ENCODE peak calls at places on chromosomes 11 and 22, in five cellular contexts. One of them, this sample, is unnamed.

GRCh38 chr22:35386670-35387288 is 5.9 kb downstream of the HMOX1 start:
- DNase-seq in A549: no peak
- DNase-seq in K562: no peak
- DNase-seq in HepG2: no peak
- DNase-seq in GM12878: no peak
- DNase-seq in this sample: no peak

GRCh38 chr22:36461665-36462474 is 19.6 kb downstream of the TXN2 start:
- DNase-seq in A549: peak; percentile 90
- DNase-seq in K562: no peak
- DNase-seq in HepG2: peak; percentile 63
- DNase-seq in GM12878: no peak
- DNase-seq in this sample: peak; percentile 73

GRCh38 chr11:71212871-71213559 is 39.4 kb downstream of the SHANK2 start:
- DNase-seq in A549: no peak
- DNase-seq in K562: no peak
- DNase-seq in HepG2: no peak
- DNase-seq in GM12878: no peak
- DNase-seq in this sample: no peak

GRCh38 chr11:128908391-128909246 is 17.5 kb downstream of the KCNJ5 start:
- DNase-seq in A549: peak; percentile 12
- DNase-seq in K562: no peak
- DNase-seq in HepG2: no peak
- DNase-seq in GM12878: no peak
- DNase-seq in this sample: no peak

GRCh38 chr11:11909727-11910126 is 68.0 kb downstream of the USP47 start:
- DNase-seq in A549: no peak
- DNase-seq in K562: no peak
- DNase-seq in HepG2: no peak
- DNase-seq in GM12878: no peak
- DNase-seq in this sample: no peak

GRCh38 chr11:122882809-122883681 is 486 bp downstream of the JHY start:
- DNase-seq in A549: peak; percentile 67
- DNase-seq in K562: peak; percentile 8
- DNase-seq in HepG2: peak; percentile 7
- DNase-seq in GM12878: no peak
- DNase-seq in this sample: peak; percentile 77

GRCh38 chr11:118888398-118888797 is 4.7 kb downstream of the CXCR5 start:
- DNase-seq in A549: no peak
- DNase-seq in K562: no peak
- DNase-seq in HepG2: no peak
- DNase-seq in GM12878: no peak
- DNase-seq in this sample: no peak

GRCh38 chr11:70087446-70088167 is 9.5 kb downstream of the ANO1 start:
- DNase-seq in A549: no peak
- DNase-seq in K562: peak; percentile 31
- DNase-seq in HepG2: no peak
- DNase-seq in GM12878: no peak
- DNase-seq in this sample: peak; percentile 81

GRCh38 chr11:85810871-85811611 is at the start of gene SYTL2:
- DNase-seq in A549: peak; percentile 58
- DNase-seq in K562: peak; percentile 85
- DNase-seq in HepG2: peak; percentile 6
- DNase-seq in GM12878: no peak
- DNase-seq in this sample: peak; percentile 86

GRCh38 chr11:125592305-125593112 is at the start of gene STT3A:
- DNase-seq in A549: peak; percentile 99
- DNase-seq in K562: peak; percentile 96
- DNase-seq in HepG2: peak; percentile 99
- DNase-seq in GM12878: peak; percentile 100
- DNase-seq in this sample: peak; percentile 100

GRCh38 chr22:47294222-47294532 is 531.7 kb downstream of the TBC1D22A start:
- DNase-seq in A549: peak; percentile 52
- DNase-seq in K562: no peak
- DNase-seq in HepG2: no peak
- DNase-seq in GM12878: no peak
- DNase-seq in this sample: no peak

GRCh38 chr11:720642-721346 is 14.8 kb downstream of the EPS8L2 start:
- DNase-seq in A549: no peak
- DNase-seq in K562: peak; percentile 83
- DNase-seq in HepG2: no peak
- DNase-seq in GM12878: no peak
- DNase-seq in this sample: peak; percentile 91

GRCh38 chr11:34476853-34477252 is 36.7 kb downstream of the ELF5 start:
- DNase-seq in A549: no peak
- DNase-seq in K562: no peak
- DNase-seq in HepG2: no peak
- DNase-seq in GM12878: no peak
- DNase-seq in this sample: no peak

GRCh38 chr11:84886344-84886743 is 740.8 kb downstream of the DLG2 start:
- DNase-seq in A549: no peak
- DNase-seq in K562: no peak
- DNase-seq in HepG2: no peak
- DNase-seq in GM12878: no peak
- DNase-seq in this sample: no peak

GRCh38 chr11:32454993-32455392 is 19.7 kb upstream of the WT1 start:
- DNase-seq in A549: no peak
- DNase-seq in K562: no peak
- DNase-seq in HepG2: no peak
- DNase-seq in GM12878: no peak
- DNase-seq in this sample: no peak

GRCh38 chr11:62853279-62853965 is 14.0 kb upstream of the WDR74 start:
- DNase-seq in A549: no peak
- DNase-seq in K562: no peak
- DNase-seq in HepG2: no peak
- DNase-seq in GM12878: no peak
- DNase-seq in this sample: no peak

GRCh38 chr11:32334822-32335221 is 100.5 kb downstream of the WT1 start:
- DNase-seq in A549: peak; percentile 80
- DNase-seq in K562: peak; percentile 44
- DNase-seq in HepG2: peak; percentile 45
- DNase-seq in GM12878: no peak
- DNase-seq in this sample: peak; percentile 73

GRCh38 chr11:30424851-30425250 is 101.9 kb downstream of the ARL14EP start:
- DNase-seq in A549: no peak
- DNase-seq in K562: no peak
- DNase-seq in HepG2: no peak
- DNase-seq in GM12878: no peak
- DNase-seq in this sample: no peak

GRCh38 chr11:19723572-19724342 is 11.1 kb downstream of the NAV2 start:
- DNase-seq in A549: no peak
- DNase-seq in K562: no peak
- DNase-seq in HepG2: peak; percentile 12
- DNase-seq in GM12878: no peak
- DNase-seq in this sample: no peak

GRCh38 chr11:119422505-119423416 is at the start of gene THY1:
- DNase-seq in A549: no peak
- DNase-seq in K562: no peak
- DNase-seq in HepG2: no peak
- DNase-seq in GM12878: no peak
- DNase-seq in this sample: peak; percentile 88

DNA sequence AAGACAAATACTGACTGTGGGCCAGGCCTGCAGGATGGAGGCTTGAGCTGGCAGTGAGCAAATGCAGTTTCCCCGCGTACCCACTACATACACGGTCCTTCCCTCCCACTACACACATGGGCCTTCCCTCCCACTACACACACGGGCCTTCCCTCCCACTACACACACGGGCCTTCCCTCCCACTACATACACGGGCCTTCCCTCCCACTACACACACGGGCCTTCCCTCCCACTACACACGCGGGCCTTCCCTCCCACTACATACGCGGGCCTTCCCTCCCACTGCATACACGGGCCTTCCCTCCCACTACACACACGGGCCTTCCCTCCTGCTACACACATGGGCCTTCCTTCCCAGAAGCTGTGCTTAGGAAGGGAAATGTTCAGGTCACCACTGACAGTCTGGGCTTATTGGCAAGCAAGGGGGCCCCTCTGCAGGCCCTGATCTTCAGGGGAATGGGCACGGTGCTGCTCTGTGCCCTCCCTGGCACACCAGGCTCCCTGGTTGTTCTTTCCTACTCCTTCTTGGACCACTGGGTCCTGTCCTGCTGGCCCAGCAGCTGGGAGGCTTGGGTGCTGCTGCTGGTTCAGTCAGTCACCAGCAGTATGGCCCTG is 10.7 kb downstream of the DNAL4 start:
- DNase-seq in A549: no peak
- DNase-seq in K562: no peak
- DNase-seq in HepG2: no peak
- DNase-seq in GM12878: no peak
- DNase-seq in this sample: no peak
- H3K27ac ChIP-seq in A549: no peak overlapping the region
- H3K27ac ChIP-seq in K562: peak overlapping the region; percentile 68
- H3K27ac ChIP-seq in HepG2: no peak overlapping the region
- H3K27ac ChIP-seq in GM12878: no peak overlapping the region
- H3K27ac ChIP-seq in this sample: no peak overlapping the region

GRCh38 chr11:61709572-61709971 is 29.4 kb downstream of the DAGLA start:
- DNase-seq in A549: no peak
- DNase-seq in K562: no peak
- DNase-seq in HepG2: no peak
- DNase-seq in GM12878: no peak
- DNase-seq in this sample: no peak
- H3K4me1 ChIP-seq in A549: no peaks in the 10 kb centered on the region
- H3K4me1 ChIP-seq in K562: no peaks in the 10 kb centered on the region
- H3K4me1 ChIP-seq in HepG2: no peaks in the 10 kb centered on the region
- H3K4me1 ChIP-seq in GM12878: no peaks in the 10 kb centered on the region
- H3K4me1 ChIP-seq in this sample: no peaks in the 10 kb centered on the region

GRCh38 chr22:50371101-50371648 is 28.0 kb downstream of the PPP6R2 start:
- DNase-seq in A549: no peak
- DNase-seq in K562: no peak
- DNase-seq in HepG2: no peak
- DNase-seq in GM12878: no peak
- DNase-seq in this sample: no peak
- TF ChIP-seq JUNB in A549: no peak
- TF ChIP-seq JUNB in K562: no peak
- TF ChIP-seq JUNB in HepG2: no peak
- TF ChIP-seq JUNB in GM12878: no peak
- TF ChIP-seq JUNB in this sample: no peak

GRCh38 chr11:64051297-64051696 is 15.6 kb downstream of the FLRT1 start:
- DNase-seq in A549: no peak
- DNase-seq in K562: no peak
- DNase-seq in HepG2: no peak
- DNase-seq in GM12878: no peak
- DNase-seq in this sample: no peak

GRCh38 chr11:64055077-64055476 is 19.3 kb downstream of the FLRT1 start:
- DNase-seq in A549: no peak
- DNase-seq in K562: no peak
- DNase-seq in HepG2: no peak
- DNase-seq in GM12878: no peak
- DNase-seq in this sample: no peak

GRCh38 chr11:64052436-64052835 is 16.7 kb downstream of the FLRT1 start:
- DNase-seq in A549: no peak
- DNase-seq in K562: no peak
- DNase-seq in HepG2: no peak
- DNase-seq in GM12878: no peak
- DNase-seq in this sample: no peak

GRCh38 chr11:64053699-64054098 is 18.0 kb downstream of the FLRT1 start:
- DNase-seq in A549: no peak
- DNase-seq in K562: no peak
- DNase-seq in HepG2: no peak
- DNase-seq in GM12878: no peak
- DNase-seq in this sample: peak; percentile 82

DNA sequence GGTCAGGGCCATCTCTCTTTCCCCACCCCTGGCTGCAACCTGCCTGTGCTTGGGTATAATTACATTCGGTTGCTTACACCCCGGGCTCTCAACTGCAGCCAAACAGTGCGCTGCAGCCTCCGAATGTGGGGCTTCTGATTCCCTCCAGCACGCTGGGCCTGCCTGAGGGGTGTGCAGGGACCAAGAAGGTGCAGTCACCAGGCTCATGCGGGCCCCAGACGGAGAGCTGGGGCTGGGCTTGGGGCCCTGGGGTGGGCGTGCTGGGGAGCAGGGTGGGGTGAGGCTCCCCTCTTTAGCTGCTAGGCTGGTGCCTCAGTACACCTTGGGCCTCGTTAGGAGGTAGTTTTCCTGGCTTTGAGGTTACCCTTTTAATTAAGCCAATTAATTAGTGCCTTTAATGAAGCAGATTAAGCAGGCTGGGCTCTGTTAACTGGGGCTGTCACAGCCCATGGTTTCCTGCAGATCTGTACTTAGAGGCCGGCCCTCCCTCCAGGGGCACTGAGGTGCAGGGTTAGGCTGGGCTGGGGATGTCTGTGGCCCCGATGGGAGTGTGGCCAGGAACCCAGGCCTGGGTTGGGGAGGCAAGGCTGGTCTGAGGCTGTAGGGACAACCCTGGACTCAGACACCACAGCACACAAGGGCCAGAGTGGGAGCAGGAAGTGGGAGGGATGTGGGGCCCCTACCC is 17.3 kb downstream of the FLRT1 start:
- DNase-seq in A549: no peak
- DNase-seq in K562: no peak
- DNase-seq in HepG2: no peak
- DNase-seq in GM12878: no peak
- DNase-seq in this sample: no peak
- H3K27ac ChIP-seq in A549: no peak overlapping the region
- H3K27ac ChIP-seq in K562: no peak overlapping the region
- H3K27ac ChIP-seq in HepG2: no peak overlapping the region
- H3K27ac ChIP-seq in GM12878: no peak overlapping the region
- H3K27ac ChIP-seq in this sample: no peak overlapping the region

GRCh38 chr22:21688341-21688705 is 22.5 kb downstream of the PPIL2 start:
- DNase-seq in A549: no peak
- DNase-seq in K562: peak; percentile 63
- DNase-seq in HepG2: no peak
- DNase-seq in GM12878: no peak
- DNase-seq in this sample: no peak
- H3K4me1 ChIP-seq in A549: no peaks in the 10 kb centered on the region
- H3K4me1 ChIP-seq in K562: peaks cover 5% of the 10 kb centered on the region
- H3K4me1 ChIP-seq in HepG2: no peaks in the 10 kb centered on the region
- H3K4me1 ChIP-seq in GM12878: peaks cover 27% of the 10 kb centered on the region
- H3K4me1 ChIP-seq in this sample: no peaks in the 10 kb centered on the region

GRCh38 chr22:22928666-22929380 is 41.2 kb downstream of the IGLL5 start:
- DNase-seq in A549: no peak
- DNase-seq in K562: no peak
- DNase-seq in HepG2: no peak
- DNase-seq in GM12878: peak; percentile 99
- DNase-seq in this sample: no peak
- TF ChIP-seq JUNB in A549: no peak
- TF ChIP-seq JUNB in K562: no peak
- TF ChIP-seq JUNB in HepG2: no peak
- TF ChIP-seq JUNB in GM12878: peak; percentile 65
- TF ChIP-seq JUNB in this sample: no peak

This sample was measured in GM23338.